ENCODE peak calls at places on chromosomes 6 and 20, in six cellular contexts. E is skeletal muscle cell, I is GM12865, Y is upper lobe of left lung, G is breast epithelium, R is tibial artery. A is an unnamed sample.

GRCh38 chr6:15908871-15909270 is 220.0 kb upstream of the MYLIP start:
- DNase-seq in E (no peak), I (no peak), Y (no peak), G (no peak), R (no peak), A (no peak)

GRCh38 chr6:53464942-53465460 is 79.9 kb downstream of the GCLC start:
- DNase-seq in E (no peak), I (no peak), Y (no peak), G (no peak), R (peak; percentile 78), A (no peak)

GRCh38 chr6:17902953-17903352 is 84.5 kb downstream of the KIF13A start:
- DNase-seq in E (no peak), I (no peak), Y (no peak), G (no peak), R (no peak), A (no peak)

GRCh38 chr6:43308101-43308989 is at the start of gene CRIP3:
- DNase-seq in E (peak; percentile 6), I (peak; percentile 71), Y (peak; percentile 86), G (no peak), R (peak; percentile 26), A (no peak)

GRCh38 chr6:139881728-139882211 is 507.3 kb upstream of the CITED2 start:
- DNase-seq in E (no peak), I (peak; percentile 62), Y (no peak), G (no peak), R (no peak), A (no peak)

GRCh38 chr6:38080889-38081288 is 261.4 kb downstream of the ZFAND3 start:
- DNase-seq in E (no peak), I (no peak), Y (no peak), G (no peak), R (no peak), A (no peak)

GRCh38 chr6:40999498-41000070 is 39.4 kb downstream of the UNC5CL start:
- DNase-seq in E (no peak), I (peak; percentile 47), Y (no peak), G (no peak), R (peak; percentile 61), A (no peak)

GRCh38 chr20:35597186-35597585 is 18.4 kb upstream of the SPAG4 start:
- DNase-seq in E (no peak), I (no peak), Y (no peak), G (no peak), R (no peak), A (no peak)

GRCh38 chr6:15491255-15491985 is 171.4 kb downstream of the DTNBP1 start:
- DNase-seq in E (peak; percentile 47), I (peak; percentile 70), Y (no peak), G (no peak), R (peak; percentile 75), A (peak; percentile 85)

GRCh38 chr6:114281496-114281895 is 61.3 kb downstream of the HS3ST5 start:
- DNase-seq in E (no peak), I (no peak), Y (no peak), G (no peak), R (no peak), A (no peak)

GRCh38 chr20:1800777-1801176 is 94.4 kb upstream of the SIRPA start:
- DNase-seq in E (no peak), I (no peak), Y (no peak), G (no peak), R (no peak), A (no peak)

GRCh38 chr6:90044833-90045337 is 150.6 kb downstream of the GJA10 start:
- DNase-seq in E (no peak), I (no peak), Y (no peak), G (no peak), R (no peak), A (no peak)

GRCh38 chr6:144150673-144151009 is 324 bp downstream of the STX11 start:
- DNase-seq in E (no peak), I (peak; percentile 68), Y (no peak), G (no peak), R (no peak), A (no peak)

GRCh38 chr20:31454374-31454773 is 13.9 kb downstream of the DEFB123 start:
- DNase-seq in E (no peak), I (no peak), Y (no peak), G (no peak), R (no peak), A (no peak)

GRCh38 chr6:141753180-141753579 is 379.5 kb upstream of the GJE1 start:
- DNase-seq in E (no peak), I (no peak), Y (no peak), G (no peak), R (no peak), A (no peak)

GRCh38 chr6:42771741-42772100 is 10.1 kb upstream of the BICRAL start:
- DNase-seq in E (no peak), I (peak; percentile 44), Y (no peak), G (no peak), R (no peak), A (no peak)

GRCh38 chr6:53369051-53369450 is 20.3 kb upstream of the ELOVL5 start:
- DNase-seq in E (no peak), I (no peak), Y (no peak), G (no peak), R (no peak), A (no peak)

GRCh38 chr20:58891686-58892125 is 39.2 kb downstream of the GNAS start:
- DNase-seq in E (no peak), I (peak; percentile 60), Y (peak; percentile 87), G (no peak), R (no peak), A (no peak)

GRCh38 chr6:17352302-17352701 is 41.1 kb upstream of the CAP2 start:
- DNase-seq in E (no peak), I (no peak), Y (no peak), G (no peak), R (no peak), A (no peak)

GRCh38 chr6:100343678-100344077 is 121.0 kb downstream of the SIM1 start:
- DNase-seq in E (no peak), I (no peak), Y (no peak), G (no peak), R (no peak), A (no peak)

GRCh38 chr6:39804666-39805065 is 12.5 kb downstream of the DAAM2 start:
- DNase-seq in E (no peak), I (no peak), Y (no peak), G (no peak), R (no peak), A (peak; percentile 53)

GRCh38 chr6:170163405-170164170 is 127.3 kb downstream of the DLL1 start:
- DNase-seq in E (no peak), I (no peak), Y (no peak), G (no peak), R (peak; percentile 5), A (peak; percentile 56)

GRCh38 chr6:12113190-12113578 is 101.1 kb downstream of the HIVEP1 start:
- DNase-seq in E (peak; percentile 75), I (peak; percentile 81), Y (no peak), G (no peak), R (no peak), A (no peak)

GRCh38 chr6:127924031-127924430 is 23.2 kb upstream of the THEMIS start:
- DNase-seq in E (no peak), I (no peak), Y (no peak), G (no peak), R (no peak), A (no peak)

GRCh38 chr6:134258849-134259306 is 59.0 kb downstream of the SGK1 start:
- DNase-seq in E (no peak), I (no peak), Y (no peak), G (no peak), R (no peak), A (no peak)

GRCh38 chr20:63499333-63499969 is 568 bp upstream of the EEF1A2 start:
- DNase-seq in E (no peak), I (no peak), Y (peak; percentile 74), G (no peak), R (no peak), A (peak; percentile 62)
- H3K4me3 ChIP-seq in E (peak overlapping the region; percentile 23), I (no peak overlapping the region), Y (no peak overlapping the region), G (peak overlapping the region; percentile 15), R (peak overlapping the region; percentile 28), A (peak overlapping the region; percentile 54)

DNA sequence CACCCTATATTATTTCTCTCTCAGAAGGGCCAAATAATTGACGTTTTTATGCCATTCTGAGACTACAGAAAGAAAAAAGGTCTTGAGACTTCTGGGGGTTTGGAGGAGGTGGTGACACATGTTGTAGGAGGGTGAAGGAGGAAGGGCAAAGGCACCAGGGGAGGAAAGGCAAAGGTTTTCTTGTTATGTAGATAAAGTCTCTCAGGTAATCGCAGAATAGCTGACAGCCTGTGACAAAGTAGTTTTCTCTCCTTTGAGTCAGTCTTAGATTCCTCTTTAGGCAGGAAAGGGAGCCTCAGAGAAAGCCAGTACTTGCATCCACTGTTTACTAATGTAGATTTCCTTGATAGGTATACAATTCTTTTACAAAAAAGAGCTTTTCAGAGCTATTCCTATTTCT is 23.6 kb downstream of the OR2B2 start:
- DNase-seq in E (no peak), I (no peak), Y (no peak), G (no peak), R (no peak), A (no peak)
- H3K4me3 ChIP-seq in E (no peak overlapping the region), I (no peak overlapping the region), Y (no peak overlapping the region), G (no peak overlapping the region), R (no peak overlapping the region), A (no peak overlapping the region)

GRCh38 chr6:117481926-117482239 is 591 bp upstream of the DCBLD1 start:
- DNase-seq in E (no peak), I (peak; percentile 14), Y (no peak), G (no peak), R (no peak), A (no peak)
- H3K4me3 ChIP-seq in E (peak overlapping the region; percentile 95), I (peak overlapping the region; percentile 96), Y (no peak overlapping the region), G (peak overlapping the region; percentile 62), R (peak overlapping the region; percentile 85), A (peak overlapping the region; percentile 84)

GRCh38 chr20:44208165-44208564 is 2.4 kb downstream of the OSER1 start:
- DNase-seq in E (no peak), I (no peak), Y (no peak), G (no peak), R (no peak), A (no peak)
- H3K4me3 ChIP-seq in E (peak overlapping the region; percentile 79), I (peak overlapping the region; percentile 73), Y (no peak overlapping the region), G (peak overlapping the region; percentile 98), R (peak overlapping the region; percentile 78), A (peak overlapping the region; percentile 76)

DNA sequence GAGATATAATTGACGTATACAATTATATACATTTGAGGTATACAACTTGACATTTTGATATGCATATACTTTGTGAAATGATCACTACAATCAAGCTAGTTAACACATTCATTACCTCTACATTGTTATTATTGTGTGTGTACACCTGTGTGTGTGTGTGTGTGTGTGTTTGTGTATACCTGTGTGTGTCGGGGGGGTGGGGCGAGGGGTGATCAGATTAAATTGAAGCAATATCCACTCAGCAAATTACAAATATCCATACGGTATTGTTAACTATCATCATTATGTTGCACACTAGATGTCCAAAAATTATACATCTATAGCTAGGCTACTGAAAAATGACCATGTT is 1.9 kb downstream of the RHAG start:
- DNase-seq in E (no peak), I (no peak), Y (no peak), G (no peak), R (no peak), A (no peak)
- H3K4me3 ChIP-seq in E (no peak overlapping the region), I (no peak overlapping the region), Y (no peak overlapping the region), G (no peak overlapping the region), R (no peak overlapping the region), A (no peak overlapping the region)

A was measured in suprapubic skin.